ENCODE peak calls at places on chromosomes 16 and 17, in nine cellular contexts. P is choroid plexus epithelial cell, I is AG04450, K is fibroblast of lung, B is ovary, N is PC-3, T is dorsolateral prefrontal cortex, X is ascending aorta, G is fibroblast of pulmonary artery. J is an unnamed sample.

GRCh38 chr16:4371481-4372314 is at the start of gene VASN:
- DNase-seq in P (peak; percentile 76), I (no peak), K (peak; percentile 69), B (peak; percentile 88), N (peak; percentile 70), T (peak; percentile 79), X (no peak), G (peak; percentile 79), J (no peak)

GRCh38 chr17:64134996-64135395 is 5.1 kb upstream of the ERN1 start:
- DNase-seq in P (no peak), I (no peak), K (no peak), B (no peak), N (no peak), T (no peak), X (no peak), G (no peak), J (no peak)

GRCh38 chr17:16477255-16477654 is 14.7 kb downstream of the LRRC75A start:
- DNase-seq in P (peak; percentile 83), I (peak; percentile 58), K (peak; percentile 89), B (peak; percentile 67), N (peak; percentile 75), T (no peak), X (no peak), G (peak; percentile 83), J (peak; percentile 39)

GRCh38 chr17:39208893-39209292 is 8.8 kb downstream of the RPL19 start:
- DNase-seq in P (no peak), I (no peak), K (no peak), B (no peak), N (no peak), T (no peak), X (no peak), G (no peak), J (no peak)

GRCh38 chr17:83028851-83029250 is 50.6 kb upstream of the METRNL start:
- DNase-seq in P (no peak), I (no peak), K (no peak), B (no peak), N (no peak), T (no peak), X (no peak), G (no peak), J (no peak)

GRCh38 chr16:83137326-83137770 is 510.6 kb downstream of the CDH13 start:
- DNase-seq in P (peak; percentile 87), I (peak; percentile 38), K (peak; percentile 94), B (peak; percentile 9), N (peak; percentile 58), T (no peak), X (no peak), G (peak; percentile 80), J (peak; percentile 47)

GRCh38 chr17:7063518-7064094 is 16.4 kb downstream of the CLEC10A start:
- DNase-seq in P (peak; percentile 21), I (no peak), K (peak; percentile 37), B (no peak), N (no peak), T (no peak), X (no peak), G (no peak), J (no peak)

GRCh38 chr17:2962236-2962635 is 101.2 kb downstream of the OR1D5 start:
- DNase-seq in P (no peak), I (no peak), K (no peak), B (no peak), N (no peak), T (no peak), X (no peak), G (no peak), J (no peak)

GRCh38 chr17:18896947-18897346 is 39.0 kb downstream of the PRPSAP2 start:
- DNase-seq in P (no peak), I (no peak), K (no peak), B (no peak), N (no peak), T (no peak), X (no peak), G (no peak), J (no peak)

GRCh38 chr17:15510361-15510760 is 42.9 kb upstream of the CDRT4 start:
- DNase-seq in P (peak; percentile 61), I (no peak), K (peak; percentile 88), B (no peak), N (peak; percentile 91), T (no peak), X (no peak), G (peak; percentile 72), J (peak; percentile 44)

GRCh38 chr17:46917516-46917915 is 5.4 kb upstream of the GOSR2 start:
- DNase-seq in P (no peak), I (no peak), K (no peak), B (no peak), N (no peak), T (no peak), X (no peak), G (no peak), J (no peak)

GRCh38 chr17:44029736-44030135 is 15.0 kb upstream of the TMEM101 start:
- DNase-seq in P (no peak), I (no peak), K (no peak), B (no peak), N (no peak), T (no peak), X (no peak), G (no peak), J (no peak)

GRCh38 chr16:57976331-57976796 is 5.4 kb upstream of the CNGB1 start:
- DNase-seq in P (peak; percentile 5), I (no peak), K (peak; percentile 35), B (no peak), N (no peak), T (peak; percentile 43), X (no peak), G (peak; percentile 44), J (no peak)

GRCh38 chr17:66682293-66682692 is 152.6 kb upstream of the CACNG5 start:
- DNase-seq in P (no peak), I (no peak), K (no peak), B (peak; percentile 26), N (no peak), T (no peak), X (no peak), G (no peak), J (no peak)
- TF ChIP-seq CTCF in P (no peak), I (no peak), K (no peak), B (no peak), N (no peak), T (no peak), X (no peak), G (no peak), J (no peak)

GRCh38 chr16:88856828-88857727 is at the start of the genes GALNS and TRAPPC2L:
- DNase-seq in P (peak; percentile 97), I (peak; percentile 86), K (peak; percentile 82), B (peak; percentile 99), N (peak; percentile 90), T (peak; percentile 99), X (peak; percentile 92), G (peak; percentile 97), J (peak; percentile 59)

GRCh38 chr16:88854306-88855111 is 2.2 kb downstream of the GALNS start:
- DNase-seq in P (no peak), I (no peak), K (no peak), B (no peak), N (no peak), T (no peak), X (no peak), G (no peak), J (no peak)

GRCh38 chr16:88856122-88856827 is 472 bp downstream of the GALNS start:
- DNase-seq in P (no peak), I (no peak), K (no peak), B (peak; percentile 41), N (no peak), T (peak; percentile 30), X (no peak), G (no peak), J (no peak)

GRCh38 chr16:88855176-88855575 is 1.6 kb downstream of the GALNS start:
- DNase-seq in P (no peak), I (no peak), K (no peak), B (no peak), N (no peak), T (no peak), X (no peak), G (no peak), J (no peak)

GRCh38 chr16:88855736-88856121 is 1.0 kb downstream of the GALNS start:
- DNase-seq in P (no peak), I (no peak), K (no peak), B (no peak), N (no peak), T (no peak), X (no peak), G (no peak), J (no peak)
- H3K4me3 ChIP-seq in P (peak overlapping the region; percentile 99), I (peak overlapping the region; percentile 74), K (peak overlapping the region; percentile 59), B (peak overlapping the region; percentile 75), N (peak overlapping the region; percentile 69), T (peak overlapping the region; percentile 92), X (peak overlapping the region; percentile 64), G (peak overlapping the region; percentile 99), J (peak overlapping the region; percentile 71)

DNA sequence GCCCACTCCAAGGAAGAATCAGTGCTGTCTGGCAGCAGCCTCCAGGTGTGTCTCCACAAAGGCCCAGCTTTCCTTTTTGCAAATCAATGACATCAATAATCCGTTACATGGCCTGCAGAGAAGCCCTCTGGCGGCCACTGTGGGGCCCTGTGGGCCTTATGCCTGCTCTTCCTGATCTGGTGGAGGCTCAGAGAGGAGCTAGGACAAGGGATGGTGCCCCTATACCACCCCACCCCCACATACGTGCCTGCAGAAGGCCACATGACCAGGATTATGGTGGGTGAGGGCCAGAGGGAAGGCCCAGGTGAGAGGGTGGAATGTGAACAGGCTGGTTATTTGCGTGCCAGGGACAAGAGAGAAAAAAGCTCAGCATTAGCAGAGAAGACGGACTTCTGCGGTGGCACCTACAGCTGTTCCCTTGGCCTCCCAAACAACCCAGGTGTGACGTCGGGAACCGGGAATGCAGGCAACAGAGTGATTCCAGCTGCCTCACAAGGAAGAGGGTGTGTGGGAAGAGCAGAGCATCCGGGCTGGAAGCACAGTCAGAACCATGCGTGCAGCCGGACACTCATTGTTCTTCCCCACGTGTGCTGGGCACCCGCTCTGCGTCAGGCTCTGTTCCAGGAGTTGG is 22.5 kb downstream of the EIF4A3 start:
- DNase-seq in P (peak; percentile 54), I (no peak), K (peak; percentile 62), B (no peak), N (peak; percentile 28), T (no peak), X (no peak), G (peak; percentile 89), J (no peak)
- TF ChIP-seq CTCF in P (peak; percentile 80), I (peak; percentile 61), K (peak; percentile 25), B (no peak), N (peak; percentile 55), T (no peak), X (no peak), G (peak; percentile 57), J (peak; percentile 29)

GRCh38 chr17:35242158-35242804 is 591 bp upstream of the SLFN5 start:
- DNase-seq in P (peak; percentile 47), I (no peak), K (peak; percentile 54), B (peak; percentile 37), N (peak; percentile 86), T (peak; percentile 16), X (peak; percentile 40), G (peak; percentile 39), J (no peak)

GRCh38 chr17:35244345-35245195 is 1.7 kb downstream of the SLFN5 start:
- DNase-seq in P (peak; percentile 84), I (no peak), K (peak; percentile 73), B (peak; percentile 33), N (peak; percentile 73), T (no peak), X (peak; percentile 73), G (peak; percentile 82), J (peak; percentile 75)

GRCh38 chr17:35242805-35243458 is at the start of gene SLFN5:
- DNase-seq in P (peak; percentile 95), I (peak; percentile 87), K (peak; percentile 87), B (peak; percentile 92), N (peak; percentile 83), T (peak; percentile 85), X (peak; percentile 93), G (peak; percentile 95), J (peak; percentile 79)

GRCh38 chr17:35243459-35244204 is 760 bp downstream of the SLFN5 start:
- DNase-seq in P (peak; percentile 73), I (no peak), K (peak; percentile 71), B (peak; percentile 40), N (peak; percentile 60), T (no peak), X (peak; percentile 48), G (peak; percentile 65), J (peak; percentile 51)

GRCh38 chr17:35245196-35245486 is 2.3 kb downstream of the SLFN5 start:
- DNase-seq in P (peak; percentile 95), I (peak; percentile 83), K (peak; percentile 91), B (no peak), N (peak; percentile 83), T (no peak), X (no peak), G (peak; percentile 93), J (peak; percentile 96)
- H3K4me3 ChIP-seq in P (peak overlapping the region; percentile 88), I (peak overlapping the region; percentile 70), K (peak overlapping the region; percentile 85), B (no peak overlapping the region), N (peak overlapping the region; percentile 88), T (peak overlapping the region; percentile 88), X (peak overlapping the region; percentile 74), G (peak overlapping the region; percentile 94), J (peak overlapping the region; percentile 91)

J was measured in AG09309.